ENCODE peak calls at places on chromosomes 2 and 18, in six cellular contexts. One of them, this sample, is unnamed.

GRCh38 chr2:33890686-33891085 is 291.6 kb upstream of the FAM98A start:
- DNase-seq in T-helper 1 cell: no peak
- DNase-seq in posterior vena cava: no peak
- DNase-seq in iPS DF 6.9: no peak
- DNase-seq in NCI-H1105: no peak
- DNase-seq in stromal cell of bone marrow: no peak
- DNase-seq in this sample: no peak

GRCh38 chr2:187453078-187453641 is 5.1 kb upstream of the CALCRL start:
- DNase-seq in stromal cell of bone marrow: no peak
- DNase-seq in T-helper 1 cell: no peak
- DNase-seq in iPS DF 6.9: no peak
- DNase-seq in posterior vena cava: no peak
- DNase-seq in NCI-H1105: peak
- DNase-seq in this sample: no peak

GRCh38 chr2:88950010-88950409 is 258.5 kb downstream of the RPIA start:
- DNase-seq in stromal cell of bone marrow: no peak
- DNase-seq in iPS DF 6.9: no peak
- DNase-seq in NCI-H1105: no peak
- DNase-seq in posterior vena cava: no peak
- DNase-seq in T-helper 1 cell: no peak
- DNase-seq in this sample: no peak

GRCh38 chr2:177332041-177332991 is 60.3 kb upstream of the AGPS start:
- DNase-seq in stromal cell of bone marrow: peak
- DNase-seq in T-helper 1 cell: no peak
- DNase-seq in posterior vena cava: no peak
- DNase-seq in iPS DF 6.9: peak
- DNase-seq in NCI-H1105: peak
- DNase-seq in this sample: no peak

GRCh38 chr2:85259101-85259590 is 68.6 kb downstream of the TGOLN2 start:
- DNase-seq in NCI-H1105: no peak
- DNase-seq in posterior vena cava: peak
- DNase-seq in stromal cell of bone marrow: peak
- DNase-seq in T-helper 1 cell: no peak
- DNase-seq in iPS DF 6.9: no peak
- DNase-seq in this sample: no peak

GRCh38 chr18:59719533-59720325 is 22.5 kb upstream of the CCBE1 start:
- DNase-seq in iPS DF 6.9: no peak
- DNase-seq in stromal cell of bone marrow: peak
- DNase-seq in posterior vena cava: no peak
- DNase-seq in T-helper 1 cell: no peak
- DNase-seq in NCI-H1105: no peak
- DNase-seq in this sample: no peak

GRCh38 chr2:134109725-134110124 is 144.1 kb upstream of the MGAT5 start:
- DNase-seq in stromal cell of bone marrow: no peak
- DNase-seq in posterior vena cava: no peak
- DNase-seq in iPS DF 6.9: no peak
- DNase-seq in NCI-H1105: no peak
- DNase-seq in T-helper 1 cell: no peak
- DNase-seq in this sample: no peak

GRCh38 chr2:23563673-23564617 is 179.0 kb downstream of the KLHL29 start:
- DNase-seq in NCI-H1105: no peak
- DNase-seq in T-helper 1 cell: no peak
- DNase-seq in stromal cell of bone marrow: no peak
- DNase-seq in iPS DF 6.9: no peak
- DNase-seq in posterior vena cava: peak
- DNase-seq in this sample: peak

GRCh38 chr2:237280235-237280634 is 133.7 kb downstream of the COL6A3 start:
- DNase-seq in T-helper 1 cell: no peak
- DNase-seq in stromal cell of bone marrow: peak
- DNase-seq in NCI-H1105: no peak
- DNase-seq in posterior vena cava: peak
- DNase-seq in iPS DF 6.9: no peak
- DNase-seq in this sample: no peak

GRCh38 chr18:78781601-78781960 is 198.0 kb upstream of the SALL3 start:
- DNase-seq in iPS DF 6.9: no peak
- DNase-seq in NCI-H1105: no peak
- DNase-seq in stromal cell of bone marrow: no peak
- DNase-seq in T-helper 1 cell: no peak
- DNase-seq in posterior vena cava: peak
- DNase-seq in this sample: peak

GRCh38 chr2:72129676-72130340 is 17.9 kb downstream of the CYP26B1 start:
- DNase-seq in stromal cell of bone marrow: no peak
- DNase-seq in T-helper 1 cell: no peak
- DNase-seq in posterior vena cava: peak
- DNase-seq in iPS DF 6.9: no peak
- DNase-seq in NCI-H1105: no peak
- DNase-seq in this sample: peak

GRCh38 chr2:7379799-7380198 is 462.6 kb downstream of the RNF144A start:
- DNase-seq in stromal cell of bone marrow: no peak
- DNase-seq in NCI-H1105: no peak
- DNase-seq in posterior vena cava: no peak
- DNase-seq in T-helper 1 cell: no peak
- DNase-seq in iPS DF 6.9: no peak
- DNase-seq in this sample: no peak

GRCh38 chr18:78538669-78539440 is 440.8 kb upstream of the SALL3 start:
- DNase-seq in NCI-H1105: no peak
- DNase-seq in T-helper 1 cell: no peak
- DNase-seq in stromal cell of bone marrow: no peak
- DNase-seq in iPS DF 6.9: no peak
- DNase-seq in posterior vena cava: peak
- DNase-seq in this sample: no peak

GRCh38 chr2:199147216-199147615 is 310.5 kb downstream of the SATB2 start:
- DNase-seq in posterior vena cava: no peak
- DNase-seq in stromal cell of bone marrow: no peak
- DNase-seq in NCI-H1105: no peak
- DNase-seq in T-helper 1 cell: no peak
- DNase-seq in iPS DF 6.9: no peak
- DNase-seq in this sample: no peak

GRCh38 chr2:154855113-154855512 is 156.6 kb downstream of the KCNJ3 start:
- DNase-seq in T-helper 1 cell: no peak
- DNase-seq in posterior vena cava: no peak
- DNase-seq in stromal cell of bone marrow: no peak
- DNase-seq in NCI-H1105: no peak
- DNase-seq in iPS DF 6.9: no peak
- DNase-seq in this sample: no peak

GRCh38 chr2:85273732-85274731 is 53.8 kb downstream of the TGOLN2 start:
- DNase-seq in NCI-H1105: peak
- DNase-seq in posterior vena cava: no peak
- DNase-seq in T-helper 1 cell: no peak
- DNase-seq in stromal cell of bone marrow: no peak
- DNase-seq in iPS DF 6.9: no peak
- DNase-seq in this sample: no peak

GRCh38 chr2:27495840-27496356 is 741 bp upstream of the GCKR start:
- DNase-seq in iPS DF 6.9: no peak
- DNase-seq in stromal cell of bone marrow: no peak
- DNase-seq in T-helper 1 cell: no peak
- DNase-seq in posterior vena cava: no peak
- DNase-seq in NCI-H1105: no peak
- DNase-seq in this sample: no peak

GRCh38 chr2:195658541-195658890 is 1.5 kb downstream of the SLC39A10 start:
- DNase-seq in stromal cell of bone marrow: peak
- DNase-seq in iPS DF 6.9: no peak
- DNase-seq in NCI-H1105: no peak
- DNase-seq in posterior vena cava: no peak
- DNase-seq in T-helper 1 cell: no peak
- DNase-seq in this sample: no peak

GRCh38 chr2:227890495-227891079 is 19.2 kb downstream of the DAW1 start:
- DNase-seq in NCI-H1105: peak
- DNase-seq in stromal cell of bone marrow: peak
- DNase-seq in posterior vena cava: no peak
- DNase-seq in T-helper 1 cell: no peak
- DNase-seq in iPS DF 6.9: no peak
- DNase-seq in this sample: no peak

GRCh38 chr2:231046908-231047269 is 9.6 kb downstream of the C2orf72 start:
- DNase-seq in T-helper 1 cell: no peak
- DNase-seq in posterior vena cava: no peak
- DNase-seq in iPS DF 6.9: no peak
- DNase-seq in stromal cell of bone marrow: no peak
- DNase-seq in NCI-H1105: no peak
- DNase-seq in this sample: no peak

GRCh38 chr2:45793564-45793963 is 142.1 kb downstream of the PRKCE start:
- DNase-seq in posterior vena cava: no peak
- DNase-seq in NCI-H1105: peak
- DNase-seq in iPS DF 6.9: no peak
- DNase-seq in stromal cell of bone marrow: no peak
- DNase-seq in T-helper 1 cell: no peak
- DNase-seq in this sample: no peak

GRCh38 chr18:77422974-77423373 is 173.3 kb downstream of the GALR1 start:
- DNase-seq in posterior vena cava: no peak
- DNase-seq in T-helper 1 cell: no peak
- DNase-seq in iPS DF 6.9: no peak
- DNase-seq in stromal cell of bone marrow: no peak
- DNase-seq in NCI-H1105: no peak
- DNase-seq in this sample: no peak

This sample was measured in sciatic nerve.